ENCODE peak calls at places on chromosomes 13 and 19, in eight cellular contexts. I is psoas muscle; C is upper lobe of right lung; Y is cardiac muscle cell; O is IMR-90; K is mammary epithelial cell; E is heart right ventricle; L is CD8-positive, alpha-beta memory T cell. N is an unnamed sample. For H3K9me3 and H3K27me3, the result is how much of the 10 kb centered on the place peaks cover.

GRCh38 chr13:34589581-34589980 is 352.5 kb upstream of the NBEA start:
- DNase-seq in E (no peak), Y (no peak), L (no peak), C (no peak), O (no peak), K (no peak), I (no peak), N (no peak)

GRCh38 chr13:114078501-114079451 is 53.6 kb downstream of the RASA3 start:
- DNase-seq in L (no peak), E (no peak), Y (peak), O (peak), K (peak), C (peak), I (peak), N (peak)

GRCh38 chr19:39497850-39498261 is 891 bp upstream of the DLL3 start:
- DNase-seq in L (no peak), C (no peak), Y (peak), K (no peak), E (no peak), I (no peak), O (peak), N (no peak)

GRCh38 chr19:3270908-3271307 is 46.4 kb downstream of the CELF5 start:
- DNase-seq in L (no peak), Y (peak), O (peak), I (no peak), E (no peak), K (peak), C (no peak), N (no peak)

GRCh38 chr19:56083668-56084067 is 37.4 kb downstream of the ZNF787 start:
- DNase-seq in K (no peak), O (no peak), L (no peak), I (no peak), E (no peak), C (no peak), Y (no peak), N (no peak)

GRCh38 chr13:79491715-79492114 is 10.8 kb downstream of the NDFIP2 start:
- DNase-seq in K (peak), Y (peak), E (no peak), I (no peak), C (no peak), O (peak), L (no peak), N (no peak)

GRCh38 chr13:89951341-89951740 is 1396.1 kb upstream of the MIR17HG start:
- DNase-seq in I (no peak), Y (no peak), C (no peak), O (no peak), K (no peak), L (no peak), E (no peak), N (no peak)

GRCh38 chr13:105979586-105979985 is 555.9 kb downstream of the EFNB2 start:
- DNase-seq in E (no peak), K (peak), C (no peak), O (no peak), I (no peak), L (no peak), Y (peak), N (no peak)

GRCh38 chr19:38946229-38947010 is 15.7 kb downstream of the MRPS12 start:
- DNase-seq in K (no peak), C (no peak), I (no peak), L (no peak), Y (no peak), E (no peak), O (no peak), N (no peak)

GRCh38 chr13:45219123-45219891 is 18.5 kb upstream of the KCTD4 start:
- DNase-seq in O (no peak), C (no peak), Y (no peak), K (no peak), E (no peak), I (no peak), L (no peak), N (no peak)

GRCh38 chr19:623974-624373 is 9.4 kb downstream of the POLRMT start:
- DNase-seq in C (no peak), O (peak), Y (peak), E (no peak), I (no peak), L (no peak), K (no peak), N (no peak)

GRCh38 chr19:55600336-55601028 is 394 bp downstream of the ZNF524 start:
- DNase-seq in C (no peak), L (no peak), E (peak), O (peak), K (peak), Y (no peak), I (no peak), N (no peak)

GRCh38 chr13:42001580-42001979 is 40.7 kb upstream of the VWA8 start:
- DNase-seq in I (no peak), O (peak), E (no peak), K (peak), Y (peak), C (peak), L (no peak), N (no peak)

GRCh38 chr13:39415003-39415402 is 188.0 kb downstream of the LHFPL6 start:
- DNase-seq in I (no peak), Y (peak), K (no peak), C (no peak), O (no peak), E (peak), L (no peak), N (peak)

GRCh38 chr19:3936506-3937442 is 3.9 kb downstream of the NMRK2 start:
- DNase-seq in L (no peak), K (no peak), E (no peak), I (no peak), Y (no peak), C (no peak), O (no peak), N (no peak)

GRCh38 chr19:12485571-12485970 is 955 bp upstream of the ZNF709 start:
- DNase-seq in E (no peak), O (no peak), C (no peak), Y (no peak), K (no peak), L (no peak), I (no peak), N (no peak)

GRCh38 chr19:30539315-30539714 is 167.1 kb downstream of the ZNF536 start:
- DNase-seq in I (no peak), O (no peak), K (no peak), C (no peak), Y (no peak), L (no peak), E (no peak), N (no peak)

GRCh38 chr13:85896516-85897450 is 97.6 kb upstream of the SLITRK6 start:
- DNase-seq in I (no peak), C (no peak), L (no peak), E (no peak), O (peak), K (peak), Y (no peak), N (no peak)

GRCh38 chr19:3722443-3723109 is 14.4 kb downstream of the TJP3 start:
- DNase-seq in I (no peak), Y (no peak), O (no peak), C (no peak), L (no peak), K (no peak), E (no peak), N (no peak)

GRCh38 chr19:31332096-31332495 is 17.1 kb downstream of the TSHZ3 start:
- DNase-seq in L (no peak), O (peak), I (no peak), Y (no peak), E (no peak), C (no peak), K (no peak), N (no peak)

GRCh38 chr19:40735003-40735771 is 15.1 kb downstream of the ACTMAP start:
- DNase-seq in K (no peak), L (no peak), O (no peak), E (no peak), C (no peak), I (no peak), Y (no peak), N (no peak)

GRCh38 chr13:109729031-109729870 is 57.1 kb downstream of the IRS2 start:
- DNase-seq in I (no peak), C (no peak), O (no peak), Y (peak), E (no peak), K (peak), L (no peak), N (no peak)

GRCh38 chr19:16608290-16608704 is 19.7 kb downstream of the MED26 start:
- DNase-seq in O (peak), K (peak), C (no peak), I (peak), E (no peak), L (no peak), Y (peak), N (peak)

GRCh38 chr13:104980571-104980970 is 1554.9 kb downstream of the EFNB2 start:
- DNase-seq in Y (no peak), K (no peak), L (no peak), E (no peak), I (no peak), C (no peak), O (no peak), N (no peak)

GRCh38 chr19:4568884-4569283 is 9.4 kb upstream of the SEMA6B start:
- DNase-seq in K (no peak), L (no peak), O (no peak), C (no peak), Y (no peak), E (no peak), I (no peak), N (no peak)

GRCh38 chr13:63842102-63842501 is 2426.5 kb upstream of the PCDH20 start:
- DNase-seq in L (no peak), E (no peak), O (no peak), Y (no peak), C (peak), I (no peak), K (no peak), N (peak)
- H3K9me3 ChIP-seq in L (under half), E (under half), O (under half), Y (under half), C (under half), I (under half), K (under half), N (under half)

GRCh38 chr19:50498219-50499056 is 12.6 kb downstream of the JOSD2 start:
- DNase-seq in K (no peak), Y (no peak), L (no peak), C (no peak), I (peak), O (no peak), E (no peak), N (no peak)
- H3K27me3 ChIP-seq in K (under half), Y (under half), L (under half), C (under half), I (under half), O (under half), E (under half), N (under half)

GRCh38 chr19:36392916-36393673 is 14.1 kb upstream of the ZFP14 start:
- DNase-seq in E (no peak), Y (no peak), I (no peak), O (no peak), L (no peak), C (no peak), K (no peak), N (no peak)
- H3K9me3 ChIP-seq in E (half or more), Y (under half), I (half or more), O (half or more), L (half or more), C (half or more), K (half or more), N (half or more)

DNA sequence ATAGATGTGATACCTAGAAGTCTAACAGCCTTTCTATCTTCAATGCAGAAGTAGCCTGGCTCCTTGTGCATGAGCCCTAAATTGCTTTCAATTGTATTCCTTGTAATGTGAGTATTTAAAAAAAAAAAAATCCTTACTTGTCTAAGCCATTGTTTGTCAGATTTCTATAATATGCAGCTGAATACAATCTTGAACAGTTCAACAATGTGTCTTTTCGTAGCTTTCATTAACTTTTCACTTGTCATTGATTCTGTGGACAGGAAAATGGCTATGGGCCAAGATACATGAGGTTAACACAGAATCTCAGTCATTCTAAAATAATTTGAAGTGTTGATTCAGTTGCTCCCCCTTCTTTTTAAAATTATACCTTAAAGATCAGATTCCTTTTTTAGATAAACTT is 395.8 kb upstream of the KLF12 start:
- DNase-seq in C (no peak), K (no peak), I (no peak), O (no peak), L (no peak), Y (no peak), E (no peak), N (no peak)
- H3K27me3 ChIP-seq in C (under half), K (under half), I (under half), O (under half), L (under half), Y (under half), E (under half), N (under half)

GRCh38 chr19:58213075-58213369 is 15.7 kb upstream of the ZNF544 start:
- DNase-seq in O (no peak), I (no peak), L (no peak), K (no peak), C (no peak), E (no peak), Y (no peak), N (no peak)
- H3K9me3 ChIP-seq in O (half or more), I (half or more), L (half or more), K (half or more), C (half or more), E (half or more), Y (under half), N (half or more)

GRCh38 chr13:49022472-49023144 is 46.9 kb downstream of the FNDC3A start:
- DNase-seq in L (no peak), Y (no peak), O (peak), E (no peak), K (peak), C (no peak), I (no peak), N (no peak)

GRCh38 chr13:49020940-49021548 is 45.3 kb downstream of the FNDC3A start:
- DNase-seq in C (no peak), K (peak), O (no peak), E (no peak), Y (peak), L (no peak), I (no peak), N (no peak)

GRCh38 chr13:49020328-49020727 is 44.6 kb downstream of the FNDC3A start:
- DNase-seq in O (no peak), C (no peak), Y (no peak), K (no peak), L (no peak), I (no peak), E (no peak), N (no peak)

GRCh38 chr13:49021953-49022352 is 46.2 kb downstream of the FNDC3A start:
- DNase-seq in L (no peak), I (no peak), O (no peak), Y (no peak), C (no peak), E (no peak), K (no peak), N (no peak)

DNA sequence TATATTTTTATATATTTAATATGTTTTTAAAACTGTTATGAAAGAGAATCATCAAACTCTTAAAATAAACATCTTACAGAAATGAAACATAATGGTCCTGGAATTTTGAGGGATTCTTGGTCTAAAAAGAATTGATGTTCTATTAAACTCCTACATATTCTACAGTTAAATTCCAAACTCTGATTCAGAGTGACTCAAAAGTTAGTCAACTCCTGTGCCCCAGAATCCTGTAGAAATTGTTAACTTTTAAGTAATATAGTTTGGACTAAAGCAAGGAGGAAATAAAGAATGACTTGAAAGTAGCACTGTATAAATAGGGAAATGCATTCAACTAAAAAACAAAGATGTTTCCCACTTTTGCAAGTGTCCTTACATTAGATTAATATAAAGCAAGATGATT is 47.7 kb downstream of the FNDC3A start:
- DNase-seq in O (peak), L (no peak), I (no peak), Y (peak), K (peak), E (no peak), C (no peak), N (no peak)
- H3K27me3 ChIP-seq in O (under half), L (under half), I (under half), Y (under half), K (under half), E (under half), C (under half), N (under half)

DNA sequence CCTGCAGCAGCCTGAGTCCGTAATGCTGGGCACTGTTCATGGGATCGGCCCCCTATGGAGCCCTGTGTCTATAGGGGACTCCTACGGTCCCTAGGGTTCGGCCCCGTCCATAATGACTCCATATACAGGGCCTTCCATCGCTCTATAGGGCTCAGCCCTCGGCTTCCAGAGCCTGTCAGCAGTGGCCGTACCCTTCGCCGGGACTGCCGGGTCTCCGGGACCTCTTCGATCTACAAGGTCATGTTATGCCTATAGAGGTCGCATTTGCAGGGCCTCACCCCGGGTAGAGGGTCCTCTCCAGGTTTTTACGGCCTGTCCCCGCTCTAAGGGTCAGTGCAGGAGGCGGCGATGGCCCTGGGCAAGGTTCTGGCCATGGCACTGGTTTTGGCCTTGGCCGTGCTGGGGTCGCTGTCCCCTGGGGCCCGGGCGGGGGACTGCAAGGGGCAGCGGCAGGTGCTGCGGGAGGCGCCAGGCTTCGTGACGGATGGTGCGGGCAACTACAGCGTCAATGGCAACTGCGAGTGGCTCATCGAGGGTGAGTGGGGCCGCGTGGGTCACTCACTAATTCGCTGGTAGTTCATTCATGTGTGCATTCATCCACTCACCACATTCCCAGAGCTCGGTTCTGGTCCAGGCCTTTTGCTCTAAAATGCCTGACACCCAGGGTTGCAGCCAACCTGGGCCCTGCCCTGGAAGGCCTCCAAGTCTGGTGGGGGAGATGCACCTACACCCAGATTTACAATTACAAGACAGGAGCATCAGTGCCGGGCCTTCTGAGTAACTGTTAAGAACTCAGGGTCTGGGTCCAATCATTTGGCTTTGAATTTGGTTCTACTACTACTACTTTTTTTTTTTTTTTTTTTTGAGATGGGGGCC is 699 bp downstream of the MEGF8 start:
- DNase-seq in I (peak), C (no peak), Y (no peak), E (no peak), O (no peak), L (no peak), K (peak), N (no peak)
- H3K9me3 ChIP-seq in I (under half), C (under half), Y (under half), E (under half), O (under half), L (under half), K (under half), N (under half)

DNA sequence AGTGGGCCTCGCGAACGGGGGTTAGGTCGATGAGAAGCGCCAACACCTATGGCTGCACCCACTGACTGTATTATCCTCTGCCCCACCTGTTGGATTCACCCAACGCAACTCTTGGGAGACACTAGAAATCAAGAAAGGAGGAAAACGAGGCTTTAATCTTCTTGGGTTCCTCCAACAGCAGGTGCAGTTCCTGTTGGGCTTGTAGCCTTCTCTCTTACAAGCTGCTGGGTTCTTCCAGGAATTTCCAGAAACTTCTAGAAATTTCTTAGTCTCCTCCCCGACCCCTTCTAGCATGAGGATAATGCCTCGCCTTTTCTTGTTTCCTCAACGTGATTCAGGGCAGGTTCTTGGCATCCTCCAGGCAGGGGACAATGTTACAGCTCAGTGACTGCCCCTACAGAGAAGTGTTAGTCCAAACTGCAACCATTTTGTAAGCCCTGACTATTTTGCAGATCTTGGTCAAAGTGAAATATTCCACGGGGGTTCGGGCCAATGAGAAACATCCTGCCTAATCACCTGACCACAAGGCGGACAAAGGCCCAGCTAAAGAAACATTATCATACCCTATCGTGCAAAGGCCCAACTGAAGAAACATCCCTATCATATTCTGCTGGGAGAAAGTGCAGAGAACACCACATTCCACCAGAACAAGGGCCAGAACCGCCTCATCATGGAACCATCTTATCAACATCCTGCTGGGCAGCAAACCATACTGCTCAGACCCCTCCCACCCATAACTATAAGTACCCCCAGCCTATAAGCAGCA is 598 bp upstream of the PNMA8A start:
- DNase-seq in Y (no peak), C (peak), E (no peak), I (no peak), L (no peak), K (no peak), O (no peak), N (no peak)
- H3K27me3 ChIP-seq in Y (under half), C (under half), E (under half), I (under half), L (under half), K (under half), O (under half), N (under half)

DNA sequence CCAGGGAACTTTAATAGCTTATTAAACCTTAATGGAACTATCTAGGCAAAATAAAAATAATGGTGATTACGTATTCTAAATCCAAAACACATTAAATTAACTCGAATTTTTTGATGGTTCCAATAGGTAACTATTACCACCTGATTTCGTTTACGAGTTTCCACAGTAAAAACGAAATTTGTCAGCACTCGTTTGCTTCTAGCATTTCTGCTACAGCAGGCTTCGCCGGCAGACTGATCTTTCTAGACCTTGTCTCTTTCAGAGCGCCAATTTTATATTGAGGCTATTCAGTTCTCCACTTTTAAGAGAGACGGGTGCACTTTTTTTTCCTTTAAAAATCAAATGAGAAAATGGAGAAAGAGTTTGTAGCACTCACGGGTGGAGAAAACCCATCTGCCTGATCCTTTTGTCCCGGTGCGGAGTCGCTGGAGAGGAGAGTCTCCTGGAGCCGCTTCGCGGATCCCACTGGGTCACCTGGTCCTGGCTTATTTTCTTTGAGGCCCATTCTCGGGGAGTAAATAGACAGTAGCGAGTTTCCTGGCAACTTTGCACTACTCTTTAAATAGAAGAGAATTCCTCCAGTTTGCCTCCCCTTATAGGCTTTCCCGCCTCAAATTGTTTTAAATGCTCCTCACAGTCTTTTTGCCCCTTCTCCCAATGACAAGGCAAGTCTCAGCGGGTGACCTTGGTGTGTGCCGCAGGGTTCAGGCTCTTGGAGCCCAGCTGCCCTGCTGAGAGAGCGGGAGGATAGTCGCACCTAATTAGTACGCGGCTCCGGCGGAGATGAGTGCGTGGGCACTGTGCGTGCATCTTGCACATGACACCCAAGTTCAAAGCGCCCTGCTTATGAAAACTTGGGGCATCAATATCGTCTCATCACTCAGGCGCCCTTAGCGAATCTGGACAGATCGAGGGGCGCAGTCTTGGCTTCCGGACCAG is 117.0 kb downstream of the KCNRG start:
- DNase-seq in C (no peak), E (no peak), L (no peak), K (no peak), Y (peak), O (no peak), I (no peak), N (no peak)
- H3K9me3 ChIP-seq in C (under half), E (under half), L (under half), K (under half), Y (under half), O (under half), I (under half), N (under half)

N was measured in tibial artery.